ENCODE peak calls at places on chromosomes 6 and 20, in six cellular contexts. One of them, this sample, is unnamed.

GRCh38 chr6:90384720-90385119 is 88.1 kb upstream of the BACH2 start:
- DNase-seq in Peyer's patch: no peak
- DNase-seq in psoas muscle: no peak
- DNase-seq in neural crest cell: no peak
- DNase-seq in GM23338: peak
- DNase-seq in right atrium auricular region: no peak
- DNase-seq in this sample: no peak

GRCh38 chr6:50145125-50145524 is 95.4 kb upstream of the DEFB112 start:
- DNase-seq in neural crest cell: no peak
- DNase-seq in Peyer's patch: no peak
- DNase-seq in psoas muscle: no peak
- DNase-seq in right atrium auricular region: no peak
- DNase-seq in GM23338: peak
- DNase-seq in this sample: no peak

GRCh38 chr20:12728782-12729181 is 280.0 kb upstream of the SPTLC3 start:
- DNase-seq in psoas muscle: no peak
- DNase-seq in GM23338: no peak
- DNase-seq in neural crest cell: no peak
- DNase-seq in Peyer's patch: no peak
- DNase-seq in right atrium auricular region: no peak
- DNase-seq in this sample: no peak

GRCh38 chr6:42562788-42563187 is 1.0 kb upstream of the UBR2 start:
- DNase-seq in GM23338: no peak
- DNase-seq in right atrium auricular region: no peak
- DNase-seq in Peyer's patch: no peak
- DNase-seq in psoas muscle: no peak
- DNase-seq in neural crest cell: no peak
- DNase-seq in this sample: no peak

GRCh38 chr6:85594197-85594930 is 706 bp upstream of the SNX14 start:
- DNase-seq in GM23338: peak
- DNase-seq in neural crest cell: no peak
- DNase-seq in psoas muscle: no peak
- DNase-seq in Peyer's patch: no peak
- DNase-seq in right atrium auricular region: no peak
- DNase-seq in this sample: no peak

GRCh38 chr6:35993150-35993549 is 31.3 kb downstream of the SLC26A8 start:
- DNase-seq in neural crest cell: no peak
- DNase-seq in Peyer's patch: no peak
- DNase-seq in GM23338: peak
- DNase-seq in psoas muscle: no peak
- DNase-seq in right atrium auricular region: no peak
- DNase-seq in this sample: no peak

GRCh38 chr20:32380745-32381144 is 22.6 kb downstream of the ASXL1 start:
- DNase-seq in psoas muscle: no peak
- DNase-seq in right atrium auricular region: no peak
- DNase-seq in GM23338: no peak
- DNase-seq in neural crest cell: no peak
- DNase-seq in Peyer's patch: no peak
- DNase-seq in this sample: no peak

GRCh38 chr6:108563292-108563691 is 2.6 kb downstream of the FOXO3 start:
- DNase-seq in Peyer's patch: no peak
- DNase-seq in neural crest cell: no peak
- DNase-seq in right atrium auricular region: no peak
- DNase-seq in GM23338: no peak
- DNase-seq in psoas muscle: no peak
- DNase-seq in this sample: no peak

GRCh38 chr6:96391776-96392175 is 129.8 kb upstream of the UFL1 start:
- DNase-seq in Peyer's patch: no peak
- DNase-seq in GM23338: peak
- DNase-seq in neural crest cell: peak
- DNase-seq in psoas muscle: no peak
- DNase-seq in right atrium auricular region: no peak
- DNase-seq in this sample: no peak

GRCh38 chr6:163612200-163612599 is 197.7 kb downstream of the QKI start:
- DNase-seq in GM23338: no peak
- DNase-seq in Peyer's patch: no peak
- DNase-seq in neural crest cell: no peak
- DNase-seq in right atrium auricular region: no peak
- DNase-seq in psoas muscle: no peak
- DNase-seq in this sample: no peak

GRCh38 chr20:33981964-33982363 is 11.7 kb upstream of the RALY start:
- DNase-seq in neural crest cell: no peak
- DNase-seq in GM23338: no peak
- DNase-seq in psoas muscle: no peak
- DNase-seq in Peyer's patch: no peak
- DNase-seq in right atrium auricular region: no peak
- DNase-seq in this sample: no peak

GRCh38 chr6:131636880-131637792 is at the start of gene ENPP3:
- DNase-seq in Peyer's patch: no peak
- DNase-seq in neural crest cell: no peak
- DNase-seq in right atrium auricular region: no peak
- DNase-seq in psoas muscle: no peak
- DNase-seq in GM23338: no peak
- DNase-seq in this sample: no peak

GRCh38 chr20:17749979-17750721 is 50.4 kb downstream of the BANF2 start:
- DNase-seq in psoas muscle: peak
- DNase-seq in right atrium auricular region: peak
- DNase-seq in Peyer's patch: no peak
- DNase-seq in GM23338: no peak
- DNase-seq in neural crest cell: no peak
- DNase-seq in this sample: no peak

GRCh38 chr20:16661738-16662137 is 68.1 kb upstream of the SNRPB2 start:
- DNase-seq in GM23338: no peak
- DNase-seq in Peyer's patch: no peak
- DNase-seq in neural crest cell: no peak
- DNase-seq in right atrium auricular region: no peak
- DNase-seq in psoas muscle: peak
- DNase-seq in this sample: no peak

GRCh38 chr6:132893772-132894490 is 79.6 kb downstream of the RPS12 start:
- DNase-seq in neural crest cell: no peak
- DNase-seq in GM23338: no peak
- DNase-seq in psoas muscle: no peak
- DNase-seq in Peyer's patch: no peak
- DNase-seq in right atrium auricular region: no peak
- DNase-seq in this sample: no peak

GRCh38 chr20:57265649-57266250 is 691 bp downstream of the BMP7 start:
- DNase-seq in Peyer's patch: no peak
- DNase-seq in GM23338: peak
- DNase-seq in psoas muscle: no peak
- DNase-seq in right atrium auricular region: no peak
- DNase-seq in neural crest cell: peak
- DNase-seq in this sample: no peak

GRCh38 chr20:1533059-1533458 is 24.4 kb downstream of the SIRPD start:
- DNase-seq in right atrium auricular region: no peak
- DNase-seq in Peyer's patch: no peak
- DNase-seq in psoas muscle: no peak
- DNase-seq in GM23338: peak
- DNase-seq in neural crest cell: no peak
- DNase-seq in this sample: no peak
- TF ChIP-seq CTCF in right atrium auricular region: no peak
- TF ChIP-seq CTCF in Peyer's patch: no peak
- TF ChIP-seq CTCF in psoas muscle: no peak
- TF ChIP-seq CTCF in GM23338: peak
- TF ChIP-seq CTCF in neural crest cell: no peak
- TF ChIP-seq CTCF in this sample: peak

GRCh38 chr6:127516676-127517273 is 2.4 kb downstream of the MTCL3 start:
- DNase-seq in right atrium auricular region: no peak
- DNase-seq in GM23338: peak
- DNase-seq in psoas muscle: no peak
- DNase-seq in neural crest cell: peak
- DNase-seq in Peyer's patch: no peak
- DNase-seq in this sample: no peak

GRCh38 chr6:127513425-127513824 is 5.7 kb downstream of the MTCL3 start:
- DNase-seq in neural crest cell: no peak
- DNase-seq in Peyer's patch: no peak
- DNase-seq in psoas muscle: no peak
- DNase-seq in GM23338: no peak
- DNase-seq in right atrium auricular region: no peak
- DNase-seq in this sample: no peak

GRCh38 chr6:127515794-127516675 is 3.1 kb downstream of the MTCL3 start:
- DNase-seq in right atrium auricular region: no peak
- DNase-seq in psoas muscle: peak
- DNase-seq in neural crest cell: peak
- DNase-seq in Peyer's patch: peak
- DNase-seq in GM23338: peak
- DNase-seq in this sample: no peak

GRCh38 chr6:127514396-127515227 is 4.5 kb downstream of the MTCL3 start:
- DNase-seq in psoas muscle: peak
- DNase-seq in right atrium auricular region: no peak
- DNase-seq in GM23338: peak
- DNase-seq in neural crest cell: peak
- DNase-seq in Peyer's patch: peak
- DNase-seq in this sample: no peak

GRCh38 chr6:127515234-127515793 is 3.8 kb downstream of the MTCL3 start:
- DNase-seq in psoas muscle: no peak
- DNase-seq in GM23338: peak
- DNase-seq in neural crest cell: peak
- DNase-seq in Peyer's patch: no peak
- DNase-seq in right atrium auricular region: no peak
- DNase-seq in this sample: no peak
- TF ChIP-seq CTCF in psoas muscle: no peak
- TF ChIP-seq CTCF in GM23338: no peak
- TF ChIP-seq CTCF in neural crest cell: peak
- TF ChIP-seq CTCF in Peyer's patch: no peak
- TF ChIP-seq CTCF in right atrium auricular region: no peak
- TF ChIP-seq CTCF in this sample: no peak

DNA sequence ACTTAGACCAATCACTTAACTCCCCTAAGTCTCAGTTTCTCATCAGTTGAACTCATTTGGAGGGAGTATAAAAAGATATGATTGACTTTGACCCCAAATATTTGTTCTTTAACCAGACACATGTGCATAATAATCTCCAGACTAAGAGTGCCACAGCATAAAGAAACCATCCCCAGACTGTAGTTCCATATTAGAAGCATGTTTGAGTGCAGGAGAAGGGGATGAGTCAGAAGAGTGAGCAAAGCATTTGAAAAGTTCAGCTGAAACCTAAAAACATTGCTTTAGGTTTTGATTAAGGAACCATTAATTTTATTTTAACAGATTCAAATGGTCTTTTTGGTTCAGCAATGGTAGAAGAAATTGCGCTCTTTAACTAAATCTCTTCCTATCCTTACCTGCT is 654.8 kb downstream of the UTRN start:
- DNase-seq in right atrium auricular region: no peak
- DNase-seq in psoas muscle: no peak
- DNase-seq in neural crest cell: no peak
- DNase-seq in GM23338: no peak
- DNase-seq in Peyer's patch: no peak
- DNase-seq in this sample: no peak
- TF ChIP-seq CTCF in right atrium auricular region: no peak
- TF ChIP-seq CTCF in psoas muscle: no peak
- TF ChIP-seq CTCF in neural crest cell: no peak
- TF ChIP-seq CTCF in GM23338: no peak
- TF ChIP-seq CTCF in Peyer's patch: no peak
- TF ChIP-seq CTCF in this sample: no peak

DNA sequence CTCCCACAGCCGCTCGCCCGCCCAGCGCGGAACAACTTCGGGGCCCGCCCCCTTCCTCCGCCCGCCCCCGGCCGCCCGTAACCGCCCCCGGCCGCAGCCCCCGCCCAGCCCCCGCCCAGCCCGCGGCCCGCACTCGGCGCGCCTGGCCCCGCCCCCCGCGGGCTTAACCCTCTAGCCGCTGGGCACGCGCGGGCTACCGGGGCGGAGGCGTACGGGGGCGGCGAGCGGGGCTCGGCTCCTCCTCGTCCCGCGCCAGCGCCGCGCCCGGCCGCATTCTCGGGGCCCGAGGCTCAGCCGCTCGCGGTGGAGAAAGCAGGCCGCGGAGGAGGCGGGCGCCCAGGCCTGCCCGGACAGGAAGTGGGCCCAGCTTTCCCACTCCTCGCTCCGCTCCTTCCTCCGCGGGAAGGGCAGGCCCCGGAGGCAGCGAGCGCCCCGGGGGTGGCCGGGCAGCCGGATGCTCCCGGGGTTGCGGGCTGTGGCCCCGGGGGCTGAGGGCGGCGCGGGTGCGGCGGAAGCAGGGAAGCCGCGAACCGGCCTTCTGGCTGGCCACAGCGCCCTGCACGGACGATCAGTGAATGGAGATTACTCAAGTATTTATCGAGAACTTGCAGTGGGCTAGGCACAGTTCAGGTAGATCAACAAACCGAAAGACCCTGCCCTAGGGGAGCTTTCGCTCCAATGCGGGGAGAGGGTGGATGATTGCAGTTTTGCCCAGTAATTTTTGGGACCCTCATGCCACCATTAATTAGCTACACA is at the start of gene TRAM2:
- DNase-seq in psoas muscle: peak
- DNase-seq in right atrium auricular region: peak
- DNase-seq in neural crest cell: peak
- DNase-seq in GM23338: peak
- DNase-seq in Peyer's patch: peak
- DNase-seq in this sample: peak
- TF ChIP-seq CTCF in psoas muscle: peak
- TF ChIP-seq CTCF in right atrium auricular region: no peak
- TF ChIP-seq CTCF in neural crest cell: no peak
- TF ChIP-seq CTCF in GM23338: no peak
- TF ChIP-seq CTCF in Peyer's patch: no peak
- TF ChIP-seq CTCF in this sample: no peak